ENCODE peak calls at places on chromosomes 13 and 19, in six cellular contexts. One of them, this sample, is unnamed. For H3K4me1, the result is how much of the 10 kb centered on the place peaks cover.

GRCh38 chr13:73754727-73755292 is 379.4 kb downstream of the KLF12 start:
- DNase-seq in pancreas: no peak
- DNase-seq in thoracic aorta: no peak
- DNase-seq in HCT116: peak
- DNase-seq in astrocyte: peak
- DNase-seq in prostate gland: peak
- DNase-seq in this sample: no peak

GRCh38 chr13:102401305-102401704 is 543 bp downstream of the FGF14 start:
- DNase-seq in pancreas: no peak
- DNase-seq in thoracic aorta: no peak
- DNase-seq in HCT116: no peak
- DNase-seq in astrocyte: peak
- DNase-seq in prostate gland: no peak
- DNase-seq in this sample: no peak

GRCh38 chr13:39148513-39148961 is 110.3 kb downstream of the NHLRC3 start:
- DNase-seq in pancreas: no peak
- DNase-seq in thoracic aorta: no peak
- DNase-seq in HCT116: no peak
- DNase-seq in astrocyte: peak
- DNase-seq in prostate gland: no peak
- DNase-seq in this sample: no peak

GRCh38 chr13:80141114-80141849 is 199.6 kb downstream of the SPRY2 start:
- DNase-seq in pancreas: no peak
- DNase-seq in thoracic aorta: peak
- DNase-seq in HCT116: no peak
- DNase-seq in astrocyte: peak
- DNase-seq in prostate gland: no peak
- DNase-seq in this sample: no peak

GRCh38 chr13:101624981-101625380 is 172.5 kb downstream of the ITGBL1 start:
- DNase-seq in pancreas: no peak
- DNase-seq in thoracic aorta: no peak
- DNase-seq in HCT116: no peak
- DNase-seq in astrocyte: no peak
- DNase-seq in prostate gland: no peak
- DNase-seq in this sample: no peak

GRCh38 chr13:60332682-60333081 is 64.3 kb upstream of the TDRD3 start:
- DNase-seq in pancreas: no peak
- DNase-seq in thoracic aorta: no peak
- DNase-seq in HCT116: no peak
- DNase-seq in astrocyte: no peak
- DNase-seq in prostate gland: no peak
- DNase-seq in this sample: no peak

GRCh38 chr19:38277969-38278680 is 13.8 kb downstream of the SPINT2 start:
- DNase-seq in pancreas: no peak
- DNase-seq in thoracic aorta: peak
- DNase-seq in HCT116: no peak
- DNase-seq in astrocyte: peak
- DNase-seq in prostate gland: no peak
- DNase-seq in this sample: no peak

GRCh38 chr19:35135389-35135909 is 590 bp upstream of the LGI4 start:
- DNase-seq in pancreas: peak
- DNase-seq in thoracic aorta: no peak
- DNase-seq in HCT116: peak
- DNase-seq in astrocyte: peak
- DNase-seq in prostate gland: peak
- DNase-seq in this sample: peak

GRCh38 chr13:48126944-48127814 is 32.3 kb upstream of the MED4 start:
- DNase-seq in pancreas: no peak
- DNase-seq in thoracic aorta: peak
- DNase-seq in HCT116: peak
- DNase-seq in astrocyte: peak
- DNase-seq in prostate gland: peak
- DNase-seq in this sample: peak

GRCh38 chr13:97241761-97242160 is 19.6 kb downstream of the MBNL2 start:
- DNase-seq in pancreas: no peak
- DNase-seq in thoracic aorta: no peak
- DNase-seq in HCT116: no peak
- DNase-seq in astrocyte: no peak
- DNase-seq in prostate gland: no peak
- DNase-seq in this sample: no peak

GRCh38 chr19:51158474-51159129 is 16.5 kb downstream of the SIGLEC7 start:
- DNase-seq in pancreas: peak
- DNase-seq in thoracic aorta: no peak
- DNase-seq in HCT116: peak
- DNase-seq in astrocyte: no peak
- DNase-seq in prostate gland: peak
- DNase-seq in this sample: peak

GRCh38 chr13:43686557-43686956 is 100.2 kb downstream of the ENOX1 start:
- DNase-seq in pancreas: no peak
- DNase-seq in thoracic aorta: no peak
- DNase-seq in HCT116: no peak
- DNase-seq in astrocyte: peak
- DNase-seq in prostate gland: no peak
- DNase-seq in this sample: no peak

GRCh38 chr13:36382030-36382429 is 35.8 kb upstream of the SPART start:
- DNase-seq in pancreas: no peak
- DNase-seq in thoracic aorta: no peak
- DNase-seq in HCT116: no peak
- DNase-seq in astrocyte: peak
- DNase-seq in prostate gland: no peak
- DNase-seq in this sample: no peak

GRCh38 chr19:5828661-5829566 is 10.6 kb downstream of the FUT6 start:
- DNase-seq in pancreas: no peak
- DNase-seq in thoracic aorta: no peak
- DNase-seq in HCT116: no peak
- DNase-seq in astrocyte: no peak
- DNase-seq in prostate gland: no peak
- DNase-seq in this sample: peak
- H3K4me3 ChIP-seq in pancreas: no peak
- H3K4me3 ChIP-seq in thoracic aorta: peak
- H3K4me3 ChIP-seq in HCT116: peak
- H3K4me3 ChIP-seq in astrocyte: peak
- H3K4me3 ChIP-seq in prostate gland: peak
- H3K4me3 ChIP-seq in this sample: peak

DNA sequence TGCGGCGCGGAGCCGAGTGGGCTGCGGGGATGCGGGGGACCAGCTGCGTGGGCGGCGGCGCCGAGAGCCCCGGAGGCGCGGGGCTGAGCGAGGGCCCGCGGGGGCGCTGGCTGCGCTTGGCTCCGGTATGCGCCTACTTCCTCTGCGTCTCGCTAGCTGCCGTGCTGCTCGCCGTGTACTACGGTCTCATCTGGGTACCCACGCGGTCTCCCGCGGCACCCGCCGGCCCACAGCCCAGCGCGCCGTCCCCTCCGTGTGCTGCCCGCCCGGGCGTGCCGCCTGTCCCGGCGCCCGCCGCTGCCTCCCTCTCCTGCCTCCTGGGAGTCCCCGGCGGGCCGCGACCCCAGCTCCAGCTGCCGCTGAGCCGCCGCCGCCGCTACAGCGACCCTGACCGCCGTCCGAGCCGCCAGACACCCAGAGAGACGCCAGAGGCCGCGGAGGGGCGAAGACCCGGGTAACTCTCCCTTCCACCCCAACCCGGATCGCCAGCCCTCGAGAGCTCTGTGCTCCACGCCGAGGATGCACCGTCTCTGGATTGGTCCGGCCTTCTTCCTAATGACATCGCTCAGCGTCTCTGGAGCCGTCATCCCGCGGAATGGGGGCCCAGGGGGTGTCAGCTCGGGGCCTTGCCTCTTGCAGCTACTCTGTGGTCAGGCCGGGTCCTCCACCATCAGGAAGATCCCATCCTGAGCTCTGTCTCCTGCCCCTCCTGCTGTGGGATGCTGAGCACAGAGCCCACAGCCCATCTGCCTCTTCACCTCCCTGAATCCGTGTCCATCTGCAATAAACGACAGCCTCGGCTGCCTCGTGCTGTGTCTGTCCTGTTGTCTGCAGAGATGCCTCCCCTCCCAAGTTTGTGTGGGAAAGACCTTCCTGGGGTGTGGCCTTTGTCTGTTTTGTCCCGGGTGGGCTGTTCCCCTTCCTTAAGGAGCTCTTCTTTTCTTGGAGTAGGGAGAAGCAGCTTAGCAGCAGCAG is 493 bp downstream of the INAFM1 start:
- DNase-seq in pancreas: no peak
- DNase-seq in thoracic aorta: no peak
- DNase-seq in HCT116: no peak
- DNase-seq in astrocyte: peak
- DNase-seq in prostate gland: no peak
- DNase-seq in this sample: peak
- TF ChIP-seq CTCF in pancreas: no peak
- TF ChIP-seq CTCF in thoracic aorta: no peak
- TF ChIP-seq CTCF in HCT116: no peak
- TF ChIP-seq CTCF in astrocyte: no peak
- TF ChIP-seq CTCF in prostate gland: no peak
- TF ChIP-seq CTCF in this sample: no peak

DNA sequence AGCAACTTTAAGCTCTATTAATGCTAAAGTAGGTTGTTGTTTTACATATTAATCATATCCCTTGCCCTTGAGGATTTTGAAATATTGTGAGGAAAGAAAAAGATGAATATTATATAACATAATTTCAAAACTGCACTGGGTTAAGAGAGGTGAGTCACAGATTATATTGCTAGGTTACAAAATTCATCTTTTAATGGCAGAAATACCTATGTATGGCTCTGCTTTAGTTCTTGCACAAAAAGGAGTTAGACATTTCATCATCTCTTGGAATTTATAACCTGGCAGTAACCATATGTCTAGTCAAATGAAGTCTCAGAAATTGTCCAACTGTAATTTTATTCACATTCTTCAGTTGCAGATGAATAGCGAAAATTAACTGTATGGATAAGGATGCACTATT is 2041.1 kb downstream of the OLFM4 start:
- DNase-seq in pancreas: no peak
- DNase-seq in thoracic aorta: no peak
- DNase-seq in HCT116: no peak
- DNase-seq in astrocyte: no peak
- DNase-seq in prostate gland: no peak
- DNase-seq in this sample: no peak
- H3K4me1 ChIP-seq in pancreas: under half
- H3K4me1 ChIP-seq in thoracic aorta: under half
- H3K4me1 ChIP-seq in HCT116: under half
- H3K4me1 ChIP-seq in astrocyte: under half
- H3K4me1 ChIP-seq in prostate gland: under half
- H3K4me1 ChIP-seq in this sample: under half

DNA sequence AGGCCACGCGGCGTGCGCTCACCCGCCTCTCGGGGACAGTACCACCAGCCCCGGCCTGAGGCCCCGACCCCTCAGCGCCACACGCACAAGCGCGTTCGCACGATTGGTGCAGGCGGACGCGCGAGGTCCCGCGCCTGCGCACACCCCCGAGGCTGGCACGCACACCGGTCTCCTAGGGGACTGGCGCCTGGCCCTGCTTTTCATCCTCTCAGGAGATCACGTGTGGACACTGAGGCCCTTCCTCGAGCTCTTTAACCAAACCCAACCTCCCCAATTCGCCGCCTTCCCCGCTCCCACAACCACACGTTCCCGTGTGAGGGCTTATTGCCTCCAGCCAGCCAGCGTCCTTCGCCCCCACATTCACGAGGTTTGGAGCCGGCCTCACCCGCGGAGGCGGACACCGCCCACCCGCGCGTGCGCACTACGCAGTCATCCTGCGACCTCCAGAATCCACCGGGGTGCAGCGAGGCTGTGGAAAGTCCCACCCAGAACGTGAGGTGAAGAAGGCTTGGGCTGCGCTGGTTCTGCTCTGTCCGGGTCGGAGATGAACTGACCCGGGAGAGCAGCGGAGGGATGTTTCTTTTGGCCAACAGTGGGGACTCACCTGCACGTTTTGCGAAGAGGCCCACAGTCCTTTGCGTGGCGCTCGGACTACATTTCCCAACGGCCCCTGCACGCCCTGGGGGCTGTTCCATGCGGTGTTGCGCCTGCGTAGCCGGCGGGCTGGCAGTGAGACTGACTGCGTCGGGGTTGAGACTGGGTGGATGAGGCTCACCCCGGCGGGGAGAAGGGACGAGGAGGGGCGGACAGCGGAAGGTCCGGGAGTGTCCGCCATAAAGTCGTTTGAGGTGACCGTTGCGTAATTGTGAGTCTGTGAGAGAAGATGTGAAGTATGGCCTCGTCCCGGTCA is 539 bp upstream of the ZNF667 start:
- DNase-seq in pancreas: peak
- DNase-seq in thoracic aorta: peak
- DNase-seq in HCT116: no peak
- DNase-seq in astrocyte: peak
- DNase-seq in prostate gland: peak
- DNase-seq in this sample: peak
- H3K4me3 ChIP-seq in pancreas: peak
- H3K4me3 ChIP-seq in thoracic aorta: peak
- H3K4me3 ChIP-seq in HCT116: no peak
- H3K4me3 ChIP-seq in astrocyte: peak
- H3K4me3 ChIP-seq in prostate gland: peak
- H3K4me3 ChIP-seq in this sample: peak

GRCh38 chr19:33310606-33311325 is 8.4 kb upstream of the CEBPA start:
- DNase-seq in pancreas: peak
- DNase-seq in thoracic aorta: no peak
- DNase-seq in HCT116: no peak
- DNase-seq in astrocyte: no peak
- DNase-seq in prostate gland: peak
- DNase-seq in this sample: peak
- TF ChIP-seq CTCF in pancreas: no peak
- TF ChIP-seq CTCF in thoracic aorta: no peak
- TF ChIP-seq CTCF in HCT116: no peak
- TF ChIP-seq CTCF in astrocyte: no peak
- TF ChIP-seq CTCF in prostate gland: peak
- TF ChIP-seq CTCF in this sample: no peak

GRCh38 chr19:44747739-44748425 is 626 bp upstream of the BCL3 start:
- DNase-seq in pancreas: peak
- DNase-seq in thoracic aorta: no peak
- DNase-seq in HCT116: no peak
- DNase-seq in astrocyte: peak
- DNase-seq in prostate gland: no peak
- DNase-seq in this sample: peak
- H3K4me1 ChIP-seq in pancreas: under half
- H3K4me1 ChIP-seq in thoracic aorta: half or more
- H3K4me1 ChIP-seq in HCT116: half or more
- H3K4me1 ChIP-seq in astrocyte: under half
- H3K4me1 ChIP-seq in prostate gland: under half
- H3K4me1 ChIP-seq in this sample: half or more

DNA sequence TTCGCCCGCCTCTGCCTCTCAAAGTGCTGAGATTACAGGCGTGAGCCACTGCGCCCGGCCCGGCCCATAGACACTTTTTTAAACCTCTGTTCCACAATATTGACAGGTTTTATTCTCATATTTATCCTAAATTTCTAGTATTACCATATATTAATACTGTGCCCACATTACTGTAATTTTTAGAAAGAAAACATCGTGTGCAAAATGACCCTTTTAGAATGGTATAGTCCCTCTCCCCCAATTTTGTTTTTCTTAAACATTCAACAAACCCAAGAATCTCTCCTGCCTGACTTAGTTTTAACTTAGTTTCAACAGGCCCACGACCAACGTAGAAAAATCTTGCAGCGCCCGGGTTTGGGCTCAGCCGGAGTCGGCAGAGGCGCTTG is 9.1 kb downstream of the CDX2 start:
- DNase-seq in pancreas: no peak
- DNase-seq in thoracic aorta: no peak
- DNase-seq in HCT116: no peak
- DNase-seq in astrocyte: no peak
- DNase-seq in prostate gland: no peak
- DNase-seq in this sample: no peak
- H3K4me3 ChIP-seq in pancreas: peak
- H3K4me3 ChIP-seq in thoracic aorta: peak
- H3K4me3 ChIP-seq in HCT116: no peak
- H3K4me3 ChIP-seq in astrocyte: no peak
- H3K4me3 ChIP-seq in prostate gland: no peak
- H3K4me3 ChIP-seq in this sample: no peak

GRCh38 chr19:19475845-19476828 is 39.2 kb downstream of the TSSK6 start:
- DNase-seq in pancreas: no peak
- DNase-seq in thoracic aorta: no peak
- DNase-seq in HCT116: no peak
- DNase-seq in astrocyte: no peak
- DNase-seq in prostate gland: no peak
- DNase-seq in this sample: no peak
- TF ChIP-seq CTCF in pancreas: no peak
- TF ChIP-seq CTCF in thoracic aorta: no peak
- TF ChIP-seq CTCF in HCT116: peak
- TF ChIP-seq CTCF in astrocyte: peak
- TF ChIP-seq CTCF in prostate gland: no peak
- TF ChIP-seq CTCF in this sample: peak